ENCODE peak calls at places on chromosomes 1 and 21, in eight cellular contexts. One of them, this sample, is unnamed.

GRCh38 chr1:42430751-42431150 is 25.1 kb downstream of the ZMYND12 start:
- DNase-seq in RWPE1: no peak
- DNase-seq in EL: no peak
- DNase-seq in M059J: no peak
- DNase-seq in H7: no peak
- DNase-seq in GDM1: no peak
- DNase-seq in body of pancreas: no peak
- DNase-seq in GM04503: no peak
- DNase-seq in this sample: no peak

GRCh38 chr21:34031835-34032370 is 41.5 kb upstream of the MRPS6 start:
- DNase-seq in RWPE1: no peak
- DNase-seq in GDM1: no peak
- DNase-seq in body of pancreas: no peak
- DNase-seq in H7: no peak
- DNase-seq in EL: no peak
- DNase-seq in M059J: no peak
- DNase-seq in GM04503: no peak
- DNase-seq in this sample: no peak

GRCh38 chr1:68293609-68294353 is 61.5 kb upstream of the WLS start:
- DNase-seq in M059J: no peak
- DNase-seq in RWPE1: no peak
- DNase-seq in H7: peak; percentile 79
- DNase-seq in body of pancreas: no peak
- DNase-seq in EL: no peak
- DNase-seq in GDM1: no peak
- DNase-seq in GM04503: no peak
- DNase-seq in this sample: no peak

GRCh38 chr1:69492286-69492685 is 75.4 kb upstream of the LRRC7 start:
- DNase-seq in GDM1: no peak
- DNase-seq in M059J: peak; percentile 75
- DNase-seq in EL: peak; percentile 41
- DNase-seq in RWPE1: no peak
- DNase-seq in H7: no peak
- DNase-seq in GM04503: peak; percentile 15
- DNase-seq in body of pancreas: no peak
- DNase-seq in this sample: no peak

GRCh38 chr1:19639999-19640362 is 4.1 kb upstream of the NBL1 start:
- DNase-seq in EL: no peak
- DNase-seq in GDM1: no peak
- DNase-seq in body of pancreas: no peak
- DNase-seq in GM04503: no peak
- DNase-seq in RWPE1: peak; percentile 62
- DNase-seq in M059J: peak; percentile 19
- DNase-seq in H7: no peak
- DNase-seq in this sample: no peak

GRCh38 chr1:111140680-111140967 is 601 bp downstream of the CEPT1 start:
- DNase-seq in body of pancreas: no peak
- DNase-seq in M059J: peak; percentile 76
- DNase-seq in H7: no peak
- DNase-seq in RWPE1: peak; percentile 80
- DNase-seq in GM04503: peak; percentile 24
- DNase-seq in GDM1: no peak
- DNase-seq in EL: peak; percentile 76
- DNase-seq in this sample: no peak

GRCh38 chr1:37391181-37391949 is 83.0 kb upstream of the ZC3H12A start:
- DNase-seq in H7: peak; percentile 84
- DNase-seq in RWPE1: no peak
- DNase-seq in M059J: no peak
- DNase-seq in GM04503: no peak
- DNase-seq in EL: no peak
- DNase-seq in GDM1: no peak
- DNase-seq in body of pancreas: no peak
- DNase-seq in this sample: no peak

GRCh38 chr1:117017062-117017461 is 15.5 kb downstream of the CD101 start:
- DNase-seq in EL: no peak
- DNase-seq in GDM1: no peak
- DNase-seq in H7: no peak
- DNase-seq in body of pancreas: no peak
- DNase-seq in GM04503: no peak
- DNase-seq in M059J: no peak
- DNase-seq in RWPE1: no peak
- DNase-seq in this sample: no peak

GRCh38 chr21:44059710-44060109 is 47.5 kb upstream of the PWP2 start:
- DNase-seq in M059J: peak; percentile 17
- DNase-seq in GDM1: no peak
- DNase-seq in H7: no peak
- DNase-seq in GM04503: no peak
- DNase-seq in EL: no peak
- DNase-seq in RWPE1: no peak
- DNase-seq in body of pancreas: no peak
- DNase-seq in this sample: no peak

GRCh38 chr1:20994176-20994575 is 182.5 kb downstream of the EIF4G3 start:
- DNase-seq in GM04503: no peak
- DNase-seq in body of pancreas: no peak
- DNase-seq in EL: no peak
- DNase-seq in GDM1: no peak
- DNase-seq in M059J: peak; percentile 22
- DNase-seq in RWPE1: no peak
- DNase-seq in H7: no peak
- DNase-seq in this sample: no peak

GRCh38 chr1:19083081-19083480 is 126.6 kb upstream of the IFFO2 start:
- DNase-seq in GDM1: no peak
- DNase-seq in EL: no peak
- DNase-seq in body of pancreas: no peak
- DNase-seq in GM04503: no peak
- DNase-seq in RWPE1: no peak
- DNase-seq in H7: no peak
- DNase-seq in M059J: no peak
- DNase-seq in this sample: no peak

GRCh38 chr1:16605213-16605525 is 8.2 kb downstream of the NBPF1 start:
- DNase-seq in RWPE1: no peak
- DNase-seq in M059J: no peak
- DNase-seq in H7: no peak
- DNase-seq in GDM1: no peak
- DNase-seq in body of pancreas: no peak
- DNase-seq in EL: no peak
- DNase-seq in GM04503: no peak
- DNase-seq in this sample: no peak

GRCh38 chr1:15168479-15168878 is 14.9 kb downstream of the TMEM51 start:
- DNase-seq in GM04503: peak; percentile 73
- DNase-seq in GDM1: peak; percentile 69
- DNase-seq in RWPE1: peak; percentile 44
- DNase-seq in EL: peak; percentile 94
- DNase-seq in M059J: peak; percentile 96
- DNase-seq in body of pancreas: no peak
- DNase-seq in H7: no peak
- DNase-seq in this sample: no peak

This sample was measured in left lobe of liver.